ENCODE peak calls at places on chromosomes 5 and 9, in nine cellular contexts. One of them, this sample, is unnamed.
A peak's percentile ranks its signal among the peaks of the same experiment; 100 is the strongest.

GRCh38 chr5:160656961-160657570 is 194.9 kb downstream of the ATP10B start:
- DNase-seq in PC-3: no peak
- DNase-seq in HCT116: no peak
- DNase-seq in CD4-positive, alpha-beta memory T cell: no peak
- DNase-seq in NT2/D1: peak; percentile 15
- DNase-seq in prostate gland: no peak
- DNase-seq in fibroblast of pulmonary artery: no peak
- DNase-seq in ascending aorta: no peak
- DNase-seq in spleen: no peak
- DNase-seq in this sample: no peak

GRCh38 chr9:109474170-109474569 is 23.9 kb downstream of the PTPN3 start:
- DNase-seq in HCT116: no peak
- DNase-seq in fibroblast of pulmonary artery: no peak
- DNase-seq in ascending aorta: no peak
- DNase-seq in prostate gland: no peak
- DNase-seq in PC-3: no peak
- DNase-seq in NT2/D1: no peak
- DNase-seq in spleen: no peak
- DNase-seq in CD4-positive, alpha-beta memory T cell: no peak
- DNase-seq in this sample: no peak

GRCh38 chr9:37036237-37037136 is 2.4 kb upstream of the PAX5 start:
- DNase-seq in prostate gland: peak; percentile 24
- DNase-seq in CD4-positive, alpha-beta memory T cell: peak; percentile 47
- DNase-seq in fibroblast of pulmonary artery: peak; percentile 33
- DNase-seq in NT2/D1: no peak
- DNase-seq in HCT116: no peak
- DNase-seq in PC-3: peak; percentile 4
- DNase-seq in spleen: peak; percentile 91
- DNase-seq in ascending aorta: no peak
- DNase-seq in this sample: peak; percentile 61

GRCh38 chr9:86547596-86547995 is 193.4 kb upstream of the TUT7 start:
- DNase-seq in fibroblast of pulmonary artery: no peak
- DNase-seq in CD4-positive, alpha-beta memory T cell: no peak
- DNase-seq in PC-3: no peak
- DNase-seq in spleen: no peak
- DNase-seq in NT2/D1: no peak
- DNase-seq in ascending aorta: no peak
- DNase-seq in prostate gland: no peak
- DNase-seq in HCT116: no peak
- DNase-seq in this sample: no peak

GRCh38 chr9:101999441-101999840 is 261.0 kb upstream of the GRIN3A start:
- DNase-seq in ascending aorta: no peak
- DNase-seq in spleen: no peak
- DNase-seq in prostate gland: no peak
- DNase-seq in HCT116: no peak
- DNase-seq in fibroblast of pulmonary artery: no peak
- DNase-seq in PC-3: no peak
- DNase-seq in NT2/D1: no peak
- DNase-seq in CD4-positive, alpha-beta memory T cell: no peak
- DNase-seq in this sample: no peak

GRCh38 chr9:80522465-80522864 is 950.7 kb downstream of the TLE4 start:
- DNase-seq in ascending aorta: no peak
- DNase-seq in prostate gland: no peak
- DNase-seq in PC-3: peak; percentile 23
- DNase-seq in HCT116: no peak
- DNase-seq in fibroblast of pulmonary artery: no peak
- DNase-seq in CD4-positive, alpha-beta memory T cell: no peak
- DNase-seq in spleen: no peak
- DNase-seq in NT2/D1: no peak
- DNase-seq in this sample: no peak

GRCh38 chr9:16848189-16848588 is 22.3 kb downstream of the BNC2 start:
- DNase-seq in fibroblast of pulmonary artery: no peak
- DNase-seq in PC-3: no peak
- DNase-seq in prostate gland: no peak
- DNase-seq in NT2/D1: no peak
- DNase-seq in CD4-positive, alpha-beta memory T cell: no peak
- DNase-seq in HCT116: no peak
- DNase-seq in spleen: no peak
- DNase-seq in ascending aorta: no peak
- DNase-seq in this sample: no peak

GRCh38 chr9:128587453-128587852 is 35.1 kb downstream of the SPTAN1 start:
- DNase-seq in fibroblast of pulmonary artery: no peak
- DNase-seq in CD4-positive, alpha-beta memory T cell: peak; percentile 41
- DNase-seq in PC-3: no peak
- DNase-seq in prostate gland: no peak
- DNase-seq in spleen: no peak
- DNase-seq in NT2/D1: no peak
- DNase-seq in ascending aorta: no peak
- DNase-seq in HCT116: no peak
- DNase-seq in this sample: no peak

GRCh38 chr9:4667681-4668080 is 1.4 kb upstream of the SPATA6L start:
- DNase-seq in CD4-positive, alpha-beta memory T cell: peak; percentile 56
- DNase-seq in fibroblast of pulmonary artery: no peak
- DNase-seq in prostate gland: no peak
- DNase-seq in spleen: no peak
- DNase-seq in HCT116: no peak
- DNase-seq in PC-3: no peak
- DNase-seq in ascending aorta: no peak
- DNase-seq in NT2/D1: no peak
- DNase-seq in this sample: no peak

GRCh38 chr5:122751293-122751753 is 23.6 kb upstream of the SNX2 start:
- DNase-seq in NT2/D1: no peak
- DNase-seq in PC-3: no peak
- DNase-seq in ascending aorta: peak; percentile 71
- DNase-seq in HCT116: no peak
- DNase-seq in fibroblast of pulmonary artery: peak; percentile 97
- DNase-seq in CD4-positive, alpha-beta memory T cell: no peak
- DNase-seq in spleen: no peak
- DNase-seq in prostate gland: no peak
- DNase-seq in this sample: no peak

GRCh38 chr9:92278117-92278516 is 15.4 kb downstream of the IARS1 start:
- DNase-seq in PC-3: peak; percentile 10
- DNase-seq in NT2/D1: no peak
- DNase-seq in HCT116: no peak
- DNase-seq in spleen: no peak
- DNase-seq in fibroblast of pulmonary artery: no peak
- DNase-seq in CD4-positive, alpha-beta memory T cell: no peak
- DNase-seq in ascending aorta: no peak
- DNase-seq in prostate gland: no peak
- DNase-seq in this sample: peak; percentile 76

GRCh38 chr5:143730112-143730801 is 81.7 kb upstream of the HMHB1 start:
- DNase-seq in ascending aorta: no peak
- DNase-seq in prostate gland: no peak
- DNase-seq in spleen: no peak
- DNase-seq in HCT116: no peak
- DNase-seq in PC-3: no peak
- DNase-seq in NT2/D1: no peak
- DNase-seq in fibroblast of pulmonary artery: no peak
- DNase-seq in CD4-positive, alpha-beta memory T cell: no peak
- DNase-seq in this sample: no peak

GRCh38 chr5:132100672-132101261 is 27.2 kb downstream of the CSF2 start:
- DNase-seq in spleen: peak; percentile 80
- DNase-seq in PC-3: no peak
- DNase-seq in fibroblast of pulmonary artery: no peak
- DNase-seq in prostate gland: no peak
- DNase-seq in NT2/D1: no peak
- DNase-seq in HCT116: no peak
- DNase-seq in CD4-positive, alpha-beta memory T cell: peak; percentile 47
- DNase-seq in ascending aorta: no peak
- DNase-seq in this sample: no peak

GRCh38 chr9:77534376-77535057 is 113.6 kb downstream of the GNA14 start:
- DNase-seq in HCT116: no peak
- DNase-seq in spleen: no peak
- DNase-seq in PC-3: no peak
- DNase-seq in prostate gland: no peak
- DNase-seq in ascending aorta: no peak
- DNase-seq in NT2/D1: peak; percentile 73
- DNase-seq in fibroblast of pulmonary artery: peak; percentile 68
- DNase-seq in CD4-positive, alpha-beta memory T cell: no peak
- DNase-seq in this sample: no peak

GRCh38 chr5:93583525-93583798 is 440 bp downstream of the NR2F1 start:
- DNase-seq in spleen: no peak
- DNase-seq in prostate gland: no peak
- DNase-seq in fibroblast of pulmonary artery: no peak
- DNase-seq in NT2/D1: no peak
- DNase-seq in HCT116: no peak
- DNase-seq in ascending aorta: no peak
- DNase-seq in CD4-positive, alpha-beta memory T cell: no peak
- DNase-seq in PC-3: peak; percentile 23
- DNase-seq in this sample: peak; percentile 48

GRCh38 chr5:93585753-93586385 is 2.8 kb downstream of the NR2F1 start:
- DNase-seq in prostate gland: no peak
- DNase-seq in HCT116: no peak
- DNase-seq in spleen: no peak
- DNase-seq in PC-3: no peak
- DNase-seq in fibroblast of pulmonary artery: no peak
- DNase-seq in ascending aorta: no peak
- DNase-seq in NT2/D1: no peak
- DNase-seq in CD4-positive, alpha-beta memory T cell: no peak
- DNase-seq in this sample: peak; percentile 46

GRCh38 chr5:93584531-93585053 is 1.6 kb downstream of the NR2F1 start:
- DNase-seq in ascending aorta: no peak
- DNase-seq in HCT116: no peak
- DNase-seq in prostate gland: no peak
- DNase-seq in NT2/D1: no peak
- DNase-seq in CD4-positive, alpha-beta memory T cell: no peak
- DNase-seq in PC-3: no peak
- DNase-seq in fibroblast of pulmonary artery: no peak
- DNase-seq in spleen: no peak
- DNase-seq in this sample: no peak

GRCh38 chr5:93583799-93584530 is 943 bp downstream of the NR2F1 start:
- DNase-seq in NT2/D1: no peak
- DNase-seq in spleen: peak; percentile 88
- DNase-seq in prostate gland: no peak
- DNase-seq in CD4-positive, alpha-beta memory T cell: peak; percentile 40
- DNase-seq in PC-3: peak; percentile 57
- DNase-seq in fibroblast of pulmonary artery: peak; percentile 65
- DNase-seq in ascending aorta: no peak
- DNase-seq in HCT116: no peak
- DNase-seq in this sample: peak; percentile 79

GRCh38 chr5:93585054-93585751 is 2.2 kb downstream of the NR2F1 start:
- DNase-seq in fibroblast of pulmonary artery: no peak
- DNase-seq in CD4-positive, alpha-beta memory T cell: no peak
- DNase-seq in prostate gland: no peak
- DNase-seq in PC-3: peak; percentile 49
- DNase-seq in NT2/D1: no peak
- DNase-seq in ascending aorta: no peak
- DNase-seq in HCT116: no peak
- DNase-seq in spleen: no peak
- DNase-seq in this sample: peak; percentile 58
- H3K4me3 ChIP-seq in fibroblast of pulmonary artery: peak overlapping the region; percentile 89
- H3K4me3 ChIP-seq in CD4-positive, alpha-beta memory T cell: no peak overlapping the region
- H3K4me3 ChIP-seq in prostate gland: peak overlapping the region; percentile 56
- H3K4me3 ChIP-seq in PC-3: peak overlapping the region; percentile 93
- H3K4me3 ChIP-seq in NT2/D1: peak overlapping the region; percentile 26
- H3K4me3 ChIP-seq in ascending aorta: peak overlapping the region; percentile 89
- H3K4me3 ChIP-seq in HCT116: peak overlapping the region; percentile 68
- H3K4me3 ChIP-seq in spleen: peak overlapping the region; percentile 60
- H3K4me3 ChIP-seq in this sample: peak overlapping the region; percentile 93

DNA sequence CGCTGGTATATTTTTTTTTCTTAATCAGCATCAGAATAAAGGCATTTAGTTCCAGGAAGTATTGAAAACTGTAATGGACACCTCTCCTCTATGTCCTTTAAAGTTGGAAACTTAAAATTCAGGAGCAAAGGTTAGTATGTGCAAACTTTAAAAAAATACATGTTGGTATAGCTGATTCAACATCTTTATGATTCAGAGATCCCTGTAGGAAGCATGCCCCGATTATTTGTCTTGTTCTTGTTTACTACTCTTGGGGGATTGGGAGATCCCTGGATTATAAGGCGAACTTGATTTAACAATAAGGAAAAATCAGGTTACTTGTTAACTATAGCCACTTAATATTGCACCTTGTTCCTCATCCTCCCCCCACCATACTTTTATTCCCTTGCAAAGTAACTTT is 1.7 kb downstream of the F2RL1 start:
- DNase-seq in PC-3: peak; percentile 64
- DNase-seq in HCT116: no peak
- DNase-seq in ascending aorta: no peak
- DNase-seq in spleen: no peak
- DNase-seq in fibroblast of pulmonary artery: no peak
- DNase-seq in CD4-positive, alpha-beta memory T cell: no peak
- DNase-seq in prostate gland: no peak
- DNase-seq in NT2/D1: no peak
- DNase-seq in this sample: no peak
- H3K4me3 ChIP-seq in PC-3: peak overlapping the region; percentile 79
- H3K4me3 ChIP-seq in HCT116: peak overlapping the region; percentile 98
- H3K4me3 ChIP-seq in ascending aorta: peak overlapping the region; percentile 71
- H3K4me3 ChIP-seq in spleen: peak overlapping the region; percentile 67
- H3K4me3 ChIP-seq in fibroblast of pulmonary artery: peak overlapping the region; percentile 83
- H3K4me3 ChIP-seq in CD4-positive, alpha-beta memory T cell: no peak overlapping the region
- H3K4me3 ChIP-seq in prostate gland: no peak overlapping the region
- H3K4me3 ChIP-seq in NT2/D1: peak overlapping the region; percentile 91
- H3K4me3 ChIP-seq in this sample: no peak overlapping the region

GRCh38 chr9:83002329-83002728 is 60.6 kb downstream of the RASEF start:
- DNase-seq in prostate gland: no peak
- DNase-seq in fibroblast of pulmonary artery: no peak
- DNase-seq in PC-3: no peak
- DNase-seq in HCT116: no peak
- DNase-seq in ascending aorta: no peak
- DNase-seq in NT2/D1: no peak
- DNase-seq in spleen: no peak
- DNase-seq in CD4-positive, alpha-beta memory T cell: no peak
- DNase-seq in this sample: no peak

GRCh38 chr9:82996931-82997330 is 66.0 kb downstream of the RASEF start:
- DNase-seq in HCT116: no peak
- DNase-seq in ascending aorta: no peak
- DNase-seq in CD4-positive, alpha-beta memory T cell: no peak
- DNase-seq in PC-3: no peak
- DNase-seq in spleen: no peak
- DNase-seq in NT2/D1: no peak
- DNase-seq in fibroblast of pulmonary artery: no peak
- DNase-seq in prostate gland: no peak
- DNase-seq in this sample: no peak

GRCh38 chr9:83005963-83006362 is 57.0 kb downstream of the RASEF start:
- DNase-seq in fibroblast of pulmonary artery: no peak
- DNase-seq in CD4-positive, alpha-beta memory T cell: no peak
- DNase-seq in spleen: no peak
- DNase-seq in NT2/D1: no peak
- DNase-seq in ascending aorta: no peak
- DNase-seq in PC-3: no peak
- DNase-seq in prostate gland: no peak
- DNase-seq in HCT116: no peak
- DNase-seq in this sample: no peak

GRCh38 chr9:82997471-82998140 is 65.3 kb downstream of the RASEF start:
- DNase-seq in HCT116: no peak
- DNase-seq in spleen: no peak
- DNase-seq in NT2/D1: no peak
- DNase-seq in prostate gland: no peak
- DNase-seq in ascending aorta: no peak
- DNase-seq in PC-3: no peak
- DNase-seq in CD4-positive, alpha-beta memory T cell: no peak
- DNase-seq in fibroblast of pulmonary artery: no peak
- DNase-seq in this sample: no peak

GRCh38 chr9:83000765-83001164 is 62.2 kb downstream of the RASEF start:
- DNase-seq in NT2/D1: no peak
- DNase-seq in CD4-positive, alpha-beta memory T cell: no peak
- DNase-seq in spleen: no peak
- DNase-seq in HCT116: no peak
- DNase-seq in PC-3: no peak
- DNase-seq in prostate gland: no peak
- DNase-seq in ascending aorta: no peak
- DNase-seq in fibroblast of pulmonary artery: no peak
- DNase-seq in this sample: no peak
- H3K4me3 ChIP-seq in NT2/D1: no peak overlapping the region
- H3K4me3 ChIP-seq in CD4-positive, alpha-beta memory T cell: no peak overlapping the region
- H3K4me3 ChIP-seq in spleen: no peak overlapping the region
- H3K4me3 ChIP-seq in HCT116: no peak overlapping the region
- H3K4me3 ChIP-seq in PC-3: no peak overlapping the region
- H3K4me3 ChIP-seq in prostate gland: no peak overlapping the region
- H3K4me3 ChIP-seq in ascending aorta: no peak overlapping the region
- H3K4me3 ChIP-seq in fibroblast of pulmonary artery: no peak overlapping the region
- H3K4me3 ChIP-seq in this sample: no peak overlapping the region

GRCh38 chr9:136902259-136902821 is 16.0 kb downstream of the TRAF2 start:
- DNase-seq in NT2/D1: no peak
- DNase-seq in spleen: peak; percentile 87
- DNase-seq in ascending aorta: peak; percentile 83
- DNase-seq in PC-3: peak; percentile 67
- DNase-seq in prostate gland: peak; percentile 85
- DNase-seq in CD4-positive, alpha-beta memory T cell: peak; percentile 84
- DNase-seq in fibroblast of pulmonary artery: peak; percentile 61
- DNase-seq in HCT116: no peak
- DNase-seq in this sample: peak; percentile 75
- H3K4me3 ChIP-seq in NT2/D1: no peak overlapping the region
- H3K4me3 ChIP-seq in spleen: peak overlapping the region; percentile 12
- H3K4me3 ChIP-seq in ascending aorta: peak overlapping the region; percentile 38
- H3K4me3 ChIP-seq in PC-3: peak overlapping the region; percentile 7
- H3K4me3 ChIP-seq in prostate gland: no peak overlapping the region
- H3K4me3 ChIP-seq in CD4-positive, alpha-beta memory T cell: peak overlapping the region; percentile 13
- H3K4me3 ChIP-seq in fibroblast of pulmonary artery: no peak overlapping the region
- H3K4me3 ChIP-seq in HCT116: no peak overlapping the region
- H3K4me3 ChIP-seq in this sample: peak overlapping the region; percentile 39

This sample was measured in adipocyte.